ENCODE peak calls at places on chromosomes 7 and 10, in four cellular contexts. I is K562, D is HepG2, S is GM12878. T is an unnamed sample.

GRCh38 chr10:125985557-125986246 is 89.3 kb downstream of the FANK1 start:
- DNase-seq in I (no peak), D (no peak), S (no peak), T (no peak)

GRCh38 chr7:71925663-71926062 is 486.5 kb downstream of the CALN1 start:
- DNase-seq in I (no peak), D (peak), S (no peak), T (no peak)

GRCh38 chr7:37198188-37198905 is 250.3 kb downstream of the ELMO1 start:
- DNase-seq in I (no peak), D (peak), S (no peak), T (no peak)

GRCh38 chr10:7239312-7239985 is 171.4 kb downstream of the SFMBT2 start:
- DNase-seq in I (no peak), D (no peak), S (no peak), T (no peak)

GRCh38 chr10:84329094-84329611 is 764 bp downstream of the CCSER2 start:
- DNase-seq in I (peak), D (peak), S (no peak), T (peak)

GRCh38 chr10:130497056-130498010 is 361.1 kb downstream of the GLRX3 start:
- DNase-seq in I (no peak), D (no peak), S (no peak), T (no peak)

GRCh38 chr10:78541528-78542470 is 508.1 kb downstream of the RPS24 start:
- DNase-seq in I (no peak), D (no peak), S (no peak), T (no peak)

GRCh38 chr7:76155938-76156337 is 45.8 kb upstream of the SRRM3 start:
- DNase-seq in I (no peak), D (peak), S (no peak), T (no peak)

GRCh38 chr10:113326160-113327111 is 226.4 kb upstream of the HABP2 start:
- DNase-seq in I (peak), D (peak), S (peak), T (peak)
- TF ChIP-seq EP300 in I (no peak), D (no peak), S (no peak), T (no peak)

GRCh38 chr7:140600341-140600740 is 40.3 kb downstream of the DENND2A start:
- DNase-seq in I (no peak), D (no peak), S (no peak), T (no peak)
- TF ChIP-seq RFX5 in I (no peak), D (no peak), S (no peak), T (no peak)

DNA sequence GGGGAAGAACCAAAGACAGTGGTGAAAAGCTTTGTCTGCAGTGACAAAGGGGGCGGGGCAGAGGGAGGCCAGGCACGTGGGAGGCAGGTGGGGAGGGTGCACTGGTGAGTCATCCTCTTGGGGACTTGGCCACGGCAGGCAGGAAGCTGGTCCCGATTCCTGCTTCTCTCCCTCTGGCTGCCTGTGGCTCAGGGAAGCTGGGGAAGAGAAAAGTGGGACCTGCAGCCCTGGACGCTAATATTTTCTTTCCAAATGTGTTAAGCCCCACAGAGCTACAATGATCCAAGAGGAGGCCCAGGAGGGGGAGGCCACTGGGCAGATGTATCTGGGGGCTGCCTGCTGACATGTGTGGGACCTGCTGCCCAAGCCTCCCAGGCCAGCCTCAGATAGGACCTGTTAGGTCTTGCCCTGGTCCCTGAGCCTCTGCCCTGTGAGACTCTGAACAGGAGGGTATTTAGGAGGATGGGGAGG is 231.8 kb downstream of the KCNMA1 start:
- DNase-seq in I (peak), D (peak), S (no peak), T (peak)
- TF ChIP-seq POLR2AphosphoS2 in I (no peak), D (no peak), S (no peak), T (no peak)

GRCh38 chr7:12686234-12686893 is 1.1 kb upstream of the ARL4A start:
- DNase-seq in I (peak), D (peak), S (peak), T (peak)
- TF ChIP-seq EP300 in I (peak), D (no peak), S (no peak), T (no peak)

GRCh38 chr7:129875745-129876411 is 76.9 kb downstream of the UBE2H start:
- DNase-seq in I (peak), D (no peak), S (no peak), T (peak)
- TF ChIP-seq RFX5 in I (no peak), D (no peak), S (no peak), T (no peak)

GRCh38 chr7:10537764-10538163 is 435.9 kb upstream of the PHF14 start:
- DNase-seq in I (no peak), D (no peak), S (no peak), T (no peak)
- TF ChIP-seq POLR2AphosphoS2 in I (no peak), D (no peak), S (no peak), T (no peak)

DNA sequence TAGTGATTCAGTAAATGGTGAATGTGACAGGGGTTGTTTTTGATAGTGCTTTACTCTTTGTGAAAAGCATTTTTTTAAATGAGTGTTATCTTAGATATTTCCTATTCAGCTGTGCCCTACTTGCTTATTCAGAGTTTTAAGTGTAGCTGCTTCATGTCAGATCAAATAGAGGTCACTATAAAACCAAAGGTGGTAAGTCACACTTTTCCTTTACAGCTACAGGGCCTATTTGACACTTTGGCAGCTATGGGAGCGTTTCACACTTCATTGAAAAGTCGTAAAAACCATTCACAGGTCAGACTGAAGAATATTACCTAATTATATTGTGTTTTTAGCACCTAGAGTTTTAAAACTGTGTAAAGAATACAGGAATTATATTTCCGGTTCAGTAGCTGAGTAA is 67.3 kb downstream of the ANKIB1 start:
- DNase-seq in I (no peak), D (no peak), S (no peak), T (no peak)
- TF ChIP-seq EP300 in I (no peak), D (no peak), S (no peak), T (no peak)

DNA sequence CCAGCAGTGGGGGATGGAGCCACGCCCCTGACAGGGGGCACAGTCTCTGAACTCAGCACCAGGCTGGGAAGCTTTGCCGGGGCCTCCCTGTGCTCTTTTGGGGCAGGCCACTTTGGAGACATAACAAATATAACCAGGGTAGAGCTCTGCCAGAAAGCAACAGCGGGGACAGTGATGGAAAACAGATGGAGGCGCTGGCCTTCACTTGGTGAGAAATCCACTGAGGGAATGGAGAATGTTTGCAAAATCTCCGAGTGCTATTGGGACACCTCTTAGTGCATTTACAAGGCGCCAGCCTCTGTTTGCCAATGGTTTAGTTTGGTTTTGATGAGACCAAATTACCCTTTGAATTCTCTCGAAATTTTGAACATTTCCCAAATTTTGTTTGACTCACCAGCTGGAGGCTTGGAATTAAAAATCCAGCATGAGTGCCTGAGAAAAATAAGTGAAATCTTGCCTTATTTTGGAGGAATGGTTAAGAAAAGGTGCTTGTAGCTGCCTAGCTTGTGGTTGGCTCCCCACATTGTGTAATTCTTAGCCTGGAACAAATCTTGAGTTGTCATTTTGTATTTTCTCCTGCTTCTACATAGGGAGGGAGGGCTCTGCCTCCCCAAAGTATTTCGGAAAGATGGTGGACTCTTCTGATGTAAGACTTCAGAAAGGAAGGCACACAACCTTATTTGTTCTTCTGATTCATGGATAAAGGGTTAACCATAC is 980.5 kb downstream of the LRMDA start:
- DNase-seq in I (no peak), D (no peak), S (no peak), T (no peak)
- TF ChIP-seq RFX5 in I (no peak), D (no peak), S (no peak), T (no peak)